ENCODE peak calls at places on chromosomes 12 and 14, in six cellular contexts. H, K, E, N, B and Y are unnamed samples.

GRCh38 chr14:87643005-87643404 is 350.0 kb downstream of the GALC start:
- DNase-seq in B (peak), E (no peak), H (no peak), K (no peak), N (no peak), Y (no peak)

GRCh38 chr12:102010265-102010994 is 51.4 kb downstream of the WASHC3 start:
- DNase-seq in E (no peak), N (no peak), B (no peak), H (no peak), K (no peak), Y (no peak)

GRCh38 chr14:100342195-100342594 is 19.1 kb downstream of the SLC25A47 start:
- DNase-seq in E (no peak), K (no peak), B (no peak), H (no peak), N (no peak), Y (no peak)

GRCh38 chr12:106197906-106198623 is 49.8 kb downstream of the CKAP4 start:
- DNase-seq in E (no peak), N (no peak), K (no peak), B (no peak), H (no peak), Y (no peak)

GRCh38 chr14:55309154-55309553 is 37.9 kb downstream of the FBXO34 start:
- DNase-seq in H (no peak), B (no peak), E (no peak), K (no peak), N (no peak), Y (no peak)

GRCh38 chr12:90106568-90106967 is 397.9 kb upstream of the ATP2B1 start:
- DNase-seq in B (no peak), H (no peak), K (no peak), E (no peak), N (no peak), Y (no peak)

GRCh38 chr14:65173973-65174693 is 71.8 kb upstream of the MAX start:
- DNase-seq in K (no peak), N (no peak), B (no peak), H (no peak), E (no peak), Y (no peak)

GRCh38 chr12:14272954-14273910 is 92.2 kb upstream of the ATF7IP start:
- DNase-seq in E (no peak), N (no peak), B (no peak), H (no peak), K (no peak), Y (no peak)

GRCh38 chr12:70520847-70521246 is 116.4 kb downstream of the PTPRB start:
- DNase-seq in E (no peak), B (no peak), N (no peak), K (no peak), H (no peak), Y (no peak)

GRCh38 chr14:58979325-58979724 is 209.1 kb upstream of the DAAM1 start:
- DNase-seq in E (no peak), K (no peak), B (no peak), H (no peak), N (no peak), Y (no peak)

GRCh38 chr12:113322353-113322752 is 12.6 kb downstream of the SLC8B1 start:
- DNase-seq in E (no peak), B (peak), N (peak), K (no peak), H (no peak), Y (no peak)

GRCh38 chr14:92339426-92339825 is 16.5 kb downstream of the SLC24A4 start:
- DNase-seq in N (no peak), K (no peak), H (no peak), B (no peak), E (no peak), Y (no peak)

GRCh38 chr12:50913224-50913623 is 39.1 kb upstream of the HIGD1C start:
- DNase-seq in K (no peak), B (no peak), E (no peak), N (no peak), H (no peak), Y (no peak)

GRCh38 chr14:85061256-85061655 is 468.7 kb upstream of the FLRT2 start:
- DNase-seq in H (no peak), N (no peak), B (no peak), K (no peak), E (no peak), Y (no peak)

GRCh38 chr12:7142057-7142644 is 12.0 kb downstream of the CLSTN3 start:
- DNase-seq in B (peak), H (peak), K (peak), N (no peak), E (peak), Y (peak)

GRCh38 chr14:72450473-72451044 is 443.3 kb downstream of the DPF3 start:
- DNase-seq in H (no peak), B (no peak), N (no peak), E (no peak), K (no peak), Y (no peak)
- H3K4me3 ChIP-seq in H (no peak), B (no peak), N (no peak), E (no peak), K (no peak), Y (no peak)

GRCh38 chr12:57619434-57620244 is 8.4 kb downstream of the ARHGEF25 start:
- DNase-seq in B (no peak), H (no peak), N (no peak), E (no peak), K (peak), Y (no peak)

GRCh38 chr12:57622293-57623245 is 10.4 kb downstream of the B4GALNT1 start:
- DNase-seq in E (no peak), H (no peak), K (no peak), N (no peak), B (no peak), Y (no peak)

GRCh38 chr12:57620245-57620935 is 9.2 kb downstream of the ARHGEF25 start:
- DNase-seq in B (no peak), H (no peak), N (no peak), E (no peak), K (no peak), Y (no peak)

GRCh38 chr12:57621497-57622292 is 10.5 kb downstream of the ARHGEF25 start:
- DNase-seq in N (no peak), K (peak), H (peak), E (peak), B (no peak), Y (peak)

DNA sequence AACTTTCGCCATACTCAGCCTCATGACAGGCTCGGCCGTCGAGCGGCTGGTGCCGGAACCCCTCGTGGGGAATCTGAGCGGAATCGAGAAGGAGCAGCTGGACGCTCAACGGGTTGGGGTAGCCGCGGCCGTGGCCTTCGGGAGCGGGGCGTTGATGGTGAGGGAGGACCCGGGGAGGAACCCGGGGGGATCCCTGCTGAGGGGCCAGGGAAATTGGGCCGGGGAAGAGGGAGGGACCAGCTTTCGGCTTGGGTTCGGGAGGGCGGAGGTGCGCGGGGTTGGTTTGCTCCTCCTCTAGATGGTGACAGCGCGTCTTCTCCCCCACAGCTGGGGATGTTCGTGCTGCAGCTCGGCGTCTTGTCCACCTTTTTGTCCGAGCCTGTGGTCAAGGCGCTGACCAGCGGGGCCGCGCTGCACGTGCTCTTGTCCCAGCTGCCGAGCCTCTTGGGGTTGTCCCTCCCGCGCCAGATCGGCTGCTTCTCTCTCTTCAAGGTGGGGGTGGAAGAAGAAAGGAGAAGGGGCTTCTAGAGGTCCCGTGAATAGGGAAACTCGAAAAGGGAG is 9.8 kb downstream of the ARHGEF25 start:
- DNase-seq in N (no peak), K (no peak), H (no peak), B (no peak), E (no peak), Y (peak)
- H3K4me3 ChIP-seq in N (peak), K (peak), H (peak), B (peak), E (no peak), Y (peak)

DNA sequence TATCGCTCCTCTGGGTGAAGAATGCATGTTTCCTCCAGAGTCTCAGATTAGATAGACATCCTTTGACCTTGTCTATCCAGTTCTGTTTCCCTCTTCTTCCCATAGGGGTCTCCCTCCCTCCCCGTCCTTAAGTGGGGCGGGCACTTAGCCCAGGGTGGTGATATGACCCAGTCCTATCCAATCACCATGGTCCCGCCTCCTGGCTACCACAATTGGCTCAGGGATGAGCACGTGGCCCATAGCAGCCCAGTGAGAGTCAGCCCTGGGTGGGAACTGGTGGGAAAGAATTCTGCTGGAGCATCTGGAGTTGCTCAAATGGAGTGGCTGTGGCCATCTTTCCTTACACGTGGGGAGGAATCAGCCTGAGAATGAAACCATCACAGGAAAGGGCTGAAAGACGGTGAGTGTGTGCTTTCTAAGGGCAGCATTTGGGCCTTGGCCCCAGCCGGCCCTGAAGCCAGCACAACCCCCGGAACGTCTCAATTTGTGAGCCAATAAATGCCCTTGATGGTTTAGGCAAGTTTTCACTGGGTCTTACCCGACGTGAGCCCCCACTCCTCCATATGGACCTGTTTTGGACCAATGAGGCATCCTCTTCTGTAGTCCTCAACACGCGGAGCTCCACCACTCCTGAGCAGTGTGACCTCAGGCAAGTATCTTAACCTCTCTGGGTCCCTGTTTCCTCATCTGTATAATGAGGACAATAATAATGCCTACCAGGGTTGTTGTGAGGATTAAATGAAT is 14.3 kb upstream of the MLXIP start:
- DNase-seq in K (peak), E (peak), N (peak), H (no peak), B (peak), Y (no peak)
- H3K4me3 ChIP-seq in K (no peak), E (peak), N (peak), H (no peak), B (peak), Y (no peak)

GRCh38 chr12:68281685-68282084 is 28.3 kb upstream of the IL22 start:
- DNase-seq in H (no peak), B (no peak), N (no peak), E (no peak), K (no peak), Y (no peak)
- H3K4me3 ChIP-seq in H (no peak), B (no peak), N (no peak), E (no peak), K (no peak), Y (no peak)

GRCh38 chr12:49093746-49094103 is 876 bp downstream of the DHH start:
- DNase-seq in H (no peak), E (no peak), B (no peak), N (no peak), K (no peak), Y (no peak)

GRCh38 chr12:49092816-49093406 is 1.7 kb downstream of the DHH start:
- DNase-seq in N (no peak), K (no peak), B (no peak), E (no peak), H (no peak), Y (no peak)

GRCh38 chr12:49092086-49092815 is 2.4 kb downstream of the DHH start:
- DNase-seq in H (peak), N (no peak), B (peak), K (no peak), E (no peak), Y (peak)

GRCh38 chr12:49094966-49095365 is 365 bp upstream of the DHH start:
- DNase-seq in K (no peak), E (no peak), H (no peak), N (no peak), B (no peak), Y (no peak)

DNA sequence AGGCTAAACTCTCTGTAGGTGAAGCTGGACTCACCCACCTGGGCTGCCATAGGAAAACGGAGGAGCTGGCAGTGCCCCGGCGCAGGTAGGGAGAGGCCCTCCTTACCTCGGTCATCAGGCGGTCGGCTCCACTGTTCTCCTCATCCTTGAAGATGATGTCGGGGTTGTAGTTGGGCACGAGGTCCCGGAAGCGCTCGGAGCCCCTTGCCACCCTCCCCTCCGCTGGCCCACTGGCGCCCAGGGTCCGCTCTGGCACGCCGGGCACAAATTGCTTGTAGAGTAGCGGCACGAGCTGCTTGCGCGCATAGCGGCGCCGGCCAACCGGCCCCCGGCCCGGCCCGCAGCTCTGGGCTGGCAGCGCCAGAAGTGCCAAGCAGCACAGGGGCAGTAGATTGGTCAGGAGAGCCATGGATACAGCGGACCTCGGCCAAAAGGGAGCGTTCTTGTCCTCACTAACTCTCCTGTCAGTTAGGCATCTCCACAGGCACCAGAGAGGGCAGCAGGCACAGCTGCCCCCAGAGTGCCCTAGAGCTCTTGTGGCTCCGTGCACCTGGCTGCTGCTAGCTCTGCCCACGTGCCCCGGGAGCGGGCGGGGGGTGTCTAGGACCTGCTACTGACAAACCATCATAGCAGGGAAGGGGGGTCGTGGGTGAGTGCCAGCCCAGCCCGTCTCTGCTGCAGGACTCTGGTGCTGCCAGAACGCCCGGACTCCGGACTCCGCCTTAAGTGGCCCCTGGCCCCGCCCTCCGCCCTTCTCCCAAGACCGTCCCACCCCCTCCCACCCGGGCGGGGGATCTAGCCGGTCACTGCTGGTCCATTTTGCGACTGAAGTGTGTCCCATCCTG is at the start of gene DHH:
- DNase-seq in H (no peak), B (no peak), E (peak), N (no peak), K (no peak), Y (no peak)
- H3K4me3 ChIP-seq in H (no peak), B (no peak), E (no peak), N (peak), K (peak), Y (no peak)

GRCh38 chr12:52900896-52901714 is 3.8 kb downstream of the KRT8 start:
- DNase-seq in H (no peak), K (no peak), E (no peak), B (no peak), N (no peak), Y (no peak)
- H3K4me3 ChIP-seq in H (no peak), K (peak), E (no peak), B (no peak), N (no peak), Y (no peak)

DNA sequence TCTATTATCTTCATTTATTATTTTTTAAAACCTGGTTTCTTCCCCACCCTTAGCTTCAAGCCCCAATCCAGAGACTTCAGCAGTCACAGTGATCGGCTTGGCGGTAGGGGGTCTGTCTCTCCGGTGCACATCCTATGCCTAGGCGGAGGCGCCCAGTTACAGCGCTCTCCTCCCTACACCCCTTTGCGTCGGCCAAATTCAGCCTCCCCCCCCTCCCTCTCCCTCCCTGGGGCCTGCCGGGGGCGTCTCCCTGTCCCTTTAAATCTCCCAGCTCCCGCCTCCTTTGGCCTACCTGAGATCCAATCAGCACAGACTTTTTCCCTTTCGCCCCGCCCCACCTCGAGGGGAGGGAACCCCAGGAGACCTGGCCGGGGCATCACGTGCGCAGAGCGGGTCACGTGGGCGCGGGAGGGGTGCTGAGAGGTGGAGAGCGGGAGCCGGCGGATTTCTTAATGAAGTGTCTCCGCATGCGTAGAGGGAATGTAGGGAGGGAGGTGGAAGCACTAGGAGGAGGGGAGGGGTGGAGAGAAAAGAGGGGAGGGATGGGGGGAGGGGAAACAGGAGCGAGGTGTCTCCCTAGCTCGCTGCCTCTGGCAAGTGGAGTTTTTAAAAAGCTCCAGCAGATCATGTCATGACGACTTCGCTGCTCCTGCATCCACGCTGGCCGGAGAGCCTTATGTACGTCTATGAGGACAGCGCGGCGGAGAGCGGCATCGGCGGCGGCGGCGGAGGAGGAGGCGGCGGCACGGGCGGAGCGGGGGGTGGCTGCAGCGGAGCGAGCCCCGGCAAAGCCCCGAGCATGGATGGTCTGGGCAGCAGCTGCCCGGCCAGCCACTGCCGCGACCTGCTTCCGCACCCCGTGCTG is at the start of gene HOXC13:
- DNase-seq in N (no peak), E (peak), B (peak), H (no peak), K (no peak), Y (peak)
- H3K4me3 ChIP-seq in N (no peak), E (peak), B (no peak), H (no peak), K (no peak), Y (no peak)